ENCODE peak calls at places on chromosomes 1 and 21, in four cellular contexts. One of them, this sample, is unnamed.

GRCh38 chr1:16042096-16042495 is 1.5 kb upstream of the CLCNKB start:
- DNase-seq in choroid plexus epithelial cell: no peak
- DNase-seq in lower lobe of right lung: no peak
- DNase-seq in HCEC 1CT: no peak
- DNase-seq in this sample: no peak

GRCh38 chr1:42944207-42944928 is 14.3 kb downstream of the SLC2A1 start:
- DNase-seq in choroid plexus epithelial cell: no peak
- DNase-seq in lower lobe of right lung: no peak
- DNase-seq in HCEC 1CT: no peak
- DNase-seq in this sample: no peak

GRCh38 chr1:1554926-1555915 is 14.8 kb upstream of the TMEM240 start:
- DNase-seq in choroid plexus epithelial cell: peak; percentile 91
- DNase-seq in lower lobe of right lung: no peak
- DNase-seq in HCEC 1CT: peak; percentile 55
- DNase-seq in this sample: no peak

GRCh38 chr1:61997123-61997522 is 197.5 kb upstream of the L1TD1 start:
- DNase-seq in choroid plexus epithelial cell: no peak
- DNase-seq in lower lobe of right lung: no peak
- DNase-seq in HCEC 1CT: no peak
- DNase-seq in this sample: no peak

GRCh38 chr1:107782192-107782845 is 182.7 kb downstream of the VAV3 start:
- DNase-seq in choroid plexus epithelial cell: peak; percentile 78
- DNase-seq in lower lobe of right lung: no peak
- DNase-seq in HCEC 1CT: peak; percentile 13
- DNase-seq in this sample: no peak

GRCh38 chr1:212774584-212774983 is 17.0 kb downstream of the NSL1 start:
- DNase-seq in choroid plexus epithelial cell: peak; percentile 52
- DNase-seq in lower lobe of right lung: no peak
- DNase-seq in HCEC 1CT: peak; percentile 25
- DNase-seq in this sample: no peak

GRCh38 chr1:41439234-41439633 is 45.2 kb downstream of the EDN2 start:
- DNase-seq in choroid plexus epithelial cell: no peak
- DNase-seq in lower lobe of right lung: no peak
- DNase-seq in HCEC 1CT: no peak
- DNase-seq in this sample: no peak

GRCh38 chr1:206002833-206003532 is at the start of gene RAB7B:
- DNase-seq in choroid plexus epithelial cell: peak; percentile 68
- DNase-seq in lower lobe of right lung: peak; percentile 76
- DNase-seq in HCEC 1CT: peak; percentile 56
- DNase-seq in this sample: no peak

GRCh38 chr1:13812456-13813397 is 112.7 kb downstream of the PRDM2 start:
- DNase-seq in choroid plexus epithelial cell: no peak
- DNase-seq in lower lobe of right lung: no peak
- DNase-seq in HCEC 1CT: no peak
- DNase-seq in this sample: no peak

GRCh38 chr21:43270800-43271261 is 102.0 kb downstream of the CRYAA start:
- DNase-seq in choroid plexus epithelial cell: no peak
- DNase-seq in lower lobe of right lung: peak; percentile 38
- DNase-seq in HCEC 1CT: no peak
- DNase-seq in this sample: no peak

GRCh38 chr1:89524369-89525168 is at the start of gene LRRC8B:
- DNase-seq in choroid plexus epithelial cell: peak; percentile 81
- DNase-seq in lower lobe of right lung: peak; percentile 95
- DNase-seq in HCEC 1CT: peak; percentile 81
- DNase-seq in this sample: peak; percentile 83

GRCh38 chr1:207910678-207911354 is at the start of gene CD34:
- DNase-seq in choroid plexus epithelial cell: no peak
- DNase-seq in lower lobe of right lung: no peak
- DNase-seq in HCEC 1CT: no peak
- DNase-seq in this sample: no peak

GRCh38 chr1:51019811-51020210 is 49.8 kb downstream of the CDKN2C start:
- DNase-seq in choroid plexus epithelial cell: peak; percentile 3
- DNase-seq in lower lobe of right lung: no peak
- DNase-seq in HCEC 1CT: peak; percentile 4
- DNase-seq in this sample: no peak

GRCh38 chr1:236552901-236553300 is 29.1 kb downstream of the LGALS8 start:
- DNase-seq in choroid plexus epithelial cell: peak; percentile 61
- DNase-seq in lower lobe of right lung: no peak
- DNase-seq in HCEC 1CT: no peak
- DNase-seq in this sample: no peak

GRCh38 chr1:2104621-2105427 is 54.6 kb downstream of the PRKCZ start:
- DNase-seq in choroid plexus epithelial cell: no peak
- DNase-seq in lower lobe of right lung: peak; percentile 87
- DNase-seq in HCEC 1CT: no peak
- DNase-seq in this sample: no peak

GRCh38 chr1:1883092-1883858 is 7.6 kb downstream of the GNB1 start:
- DNase-seq in choroid plexus epithelial cell: no peak
- DNase-seq in lower lobe of right lung: no peak
- DNase-seq in HCEC 1CT: no peak
- DNase-seq in this sample: no peak

GRCh38 chr1:201469645-201470074 is 672 bp upstream of the PHLDA3 start:
- DNase-seq in choroid plexus epithelial cell: no peak
- DNase-seq in lower lobe of right lung: no peak
- DNase-seq in HCEC 1CT: no peak
- DNase-seq in this sample: no peak

GRCh38 chr1:53683986-53684740 is 54.8 kb downstream of the GLIS1 start:
- DNase-seq in choroid plexus epithelial cell: no peak
- DNase-seq in lower lobe of right lung: no peak
- DNase-seq in HCEC 1CT: no peak
- DNase-seq in this sample: no peak

GRCh38 chr1:209808059-209808494 is 2.1 kb upstream of the IRF6 start:
- DNase-seq in choroid plexus epithelial cell: peak; percentile 98
- DNase-seq in lower lobe of right lung: peak; percentile 38
- DNase-seq in HCEC 1CT: peak; percentile 95
- DNase-seq in this sample: no peak

GRCh38 chr1:228783415-228784045 is 48.3 kb downstream of the RHOU start:
- DNase-seq in choroid plexus epithelial cell: peak; percentile 22
- DNase-seq in lower lobe of right lung: no peak
- DNase-seq in HCEC 1CT: no peak
- DNase-seq in this sample: no peak

GRCh38 chr1:235919797-235920475 is 53.2 kb upstream of the LYST start:
- DNase-seq in choroid plexus epithelial cell: peak; percentile 71
- DNase-seq in lower lobe of right lung: no peak
- DNase-seq in HCEC 1CT: peak; percentile 84
- DNase-seq in this sample: no peak

GRCh38 chr1:1191734-1192133 is 14.7 kb downstream of the TNFRSF18 start:
- DNase-seq in choroid plexus epithelial cell: no peak
- DNase-seq in lower lobe of right lung: no peak
- DNase-seq in HCEC 1CT: no peak
- DNase-seq in this sample: no peak